ENCODE peak calls at places on chromosomes 1 and 21, in six cellular contexts. X is thoracic aorta, O is progenitor cell of endocrine pancreas, C is prostate gland, J is psoas muscle, W is fibroblast of pulmonary artery. M is an unnamed sample.

GRCh38 chr1:213362598-213362997 is 311.6 kb downstream of the RPS6KC1 start:
- DNase-seq in X (no peak), O (no peak), C (no peak), J (no peak), W (no peak), M (no peak)

GRCh38 chr1:248793592-248793991 is 32.1 kb downstream of the SH3BP5L start:
- DNase-seq in X (no peak), O (no peak), C (no peak), J (no peak), W (no peak), M (no peak)

GRCh38 chr1:58288624-58289142 is 257.8 kb downstream of the OMA1 start:
- DNase-seq in X (no peak), O (no peak), C (no peak), J (no peak), W (no peak), M (no peak)

GRCh38 chr1:210024996-210025395 is 87.0 kb downstream of the SYT14 start:
- DNase-seq in X (no peak), O (no peak), C (no peak), J (no peak), W (no peak), M (no peak)

GRCh38 chr1:64595871-64596515 is 126.1 kb downstream of the CACHD1 start:
- DNase-seq in X (no peak), O (no peak), C (no peak), J (no peak), W (no peak), M (no peak)

GRCh38 chr1:234956821-234957329 is 171.8 kb downstream of the TOMM20 start:
- DNase-seq in X (no peak), O (no peak), C (no peak), J (no peak), W (no peak), M (no peak)

GRCh38 chr1:226607821-226608220 is 59.3 kb downstream of the STUM start:
- DNase-seq in X (no peak), O (no peak), C (no peak), J (no peak), W (no peak), M (no peak)

GRCh38 chr1:112237983-112238515 is 158.0 kb upstream of the CTTNBP2NL start:
- DNase-seq in X (no peak), O (no peak), C (no peak), J (no peak), W (no peak), M (no peak)

DNA sequence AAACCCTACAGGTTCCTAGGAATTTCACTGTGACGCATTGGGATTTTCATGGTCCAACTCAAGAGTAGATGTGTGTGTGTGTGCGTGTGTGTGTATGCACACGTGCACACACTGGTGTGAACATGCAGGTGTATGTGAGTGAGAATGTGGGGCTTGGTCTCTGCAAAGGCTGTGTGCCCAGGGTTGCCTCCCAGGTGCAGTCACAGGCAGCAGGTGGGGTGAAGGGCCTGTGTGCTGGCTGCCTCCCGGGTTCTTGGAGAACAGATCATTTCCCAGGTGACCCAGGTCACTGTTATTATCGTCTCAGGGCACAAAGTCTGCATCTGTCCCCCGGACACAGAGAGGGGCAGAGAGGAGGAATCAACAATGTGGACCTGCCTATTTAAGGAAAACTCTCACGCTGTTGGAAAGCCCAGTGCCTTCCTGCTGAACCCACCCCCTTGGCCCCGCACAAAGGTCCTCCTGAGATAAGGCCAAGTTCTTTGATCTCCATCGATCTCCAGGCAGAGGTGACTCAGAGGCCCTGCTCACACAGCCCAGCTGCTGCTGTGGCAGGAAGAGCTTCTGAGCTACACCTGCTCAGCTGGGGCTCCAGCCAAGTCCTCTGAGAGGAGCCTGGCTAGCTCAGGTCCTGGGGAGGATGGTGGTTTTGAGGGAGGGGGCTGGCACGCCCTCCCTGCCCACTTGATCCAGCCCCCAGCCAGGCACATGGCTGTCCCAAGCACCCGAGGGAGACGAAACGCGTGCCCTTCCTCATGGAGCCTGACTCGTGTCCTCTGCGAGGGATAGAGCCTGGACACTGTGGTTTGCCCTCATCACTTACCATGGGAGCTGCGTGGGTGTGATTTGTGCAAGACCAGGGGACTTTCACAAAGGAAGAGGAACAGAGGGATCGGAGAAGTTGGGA is 134.0 kb upstream of the ARHGEF16 start:
- DNase-seq in X (no peak), O (peak), C (no peak), J (no peak), W (no peak), M (no peak)
- TF ChIP-seq CTCF in X (no peak), O (peak), C (no peak), J (no peak), W (no peak), M (peak)

GRCh38 chr1:178733972-178734371 is 8.9 kb downstream of the RALGPS2 start:
- DNase-seq in X (no peak), O (no peak), C (no peak), J (no peak), W (no peak), M (no peak)
- TF ChIP-seq CTCF in X (no peak), O (peak), C (peak), J (peak), W (peak), M (peak)

GRCh38 chr1:1461721-1462317 is 9.7 kb upstream of the ATAD3B start:
- DNase-seq in X (no peak), O (no peak), C (no peak), J (no peak), W (no peak), M (no peak)
- TF ChIP-seq CTCF in X (no peak), O (no peak), C (no peak), J (no peak), W (no peak), M (no peak)

GRCh38 chr1:55144886-55145285 is 70.3 kb downstream of the USP24 start:
- DNase-seq in X (no peak), O (no peak), C (no peak), J (no peak), W (no peak), M (no peak)

GRCh38 chr1:55141295-55141893 is 73.8 kb downstream of the USP24 start:
- DNase-seq in X (no peak), O (no peak), C (no peak), J (no peak), W (no peak), M (no peak)

GRCh38 chr1:55146781-55147180 is 68.4 kb downstream of the USP24 start:
- DNase-seq in X (no peak), O (no peak), C (peak), J (no peak), W (peak), M (no peak)

GRCh38 chr1:55140546-55140983 is 74.6 kb downstream of the USP24 start:
- DNase-seq in X (peak), O (peak), C (peak), J (no peak), W (peak), M (peak)

GRCh38 chr1:55143686-55144085 is 71.5 kb downstream of the USP24 start:
- DNase-seq in X (no peak), O (no peak), C (no peak), J (no peak), W (no peak), M (no peak)
- TF ChIP-seq CTCF in X (no peak), O (peak), C (peak), J (no peak), W (no peak), M (peak)

DNA sequence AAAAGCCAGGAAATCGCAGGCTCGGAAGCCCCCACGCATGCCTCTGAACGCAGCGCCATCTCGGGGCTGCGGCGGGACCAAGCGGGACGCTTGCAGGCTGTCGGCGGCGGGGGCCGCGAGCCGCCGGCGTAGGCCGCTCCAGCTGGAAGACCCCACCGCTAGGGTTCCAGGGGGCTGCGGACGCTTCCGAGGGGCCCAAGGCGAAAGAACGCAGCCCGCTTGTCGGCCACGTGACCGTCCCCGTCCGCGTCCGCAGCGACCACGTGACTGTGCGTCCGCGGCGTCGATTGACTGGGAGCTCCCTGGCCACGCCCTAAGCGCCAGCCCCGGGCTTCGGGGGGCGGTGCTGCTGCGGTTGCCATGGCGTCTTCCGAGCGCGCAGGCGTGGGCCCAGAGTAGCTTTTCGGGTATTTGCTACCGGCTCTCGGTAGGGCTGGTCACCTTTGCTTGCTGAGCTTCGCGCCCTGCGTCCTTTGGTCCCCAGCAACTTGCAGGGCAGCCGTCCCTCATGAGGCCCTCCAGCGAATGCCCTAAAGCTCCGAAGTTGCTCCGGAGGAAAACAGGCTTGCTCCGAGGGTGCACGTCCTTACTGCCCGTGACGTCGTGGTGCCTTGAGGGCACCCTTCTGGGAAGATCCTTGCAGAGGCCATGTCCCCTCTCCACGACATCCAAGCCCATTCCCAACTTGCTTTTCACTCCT is 197.2 kb downstream of the DYRK1A start:
- DNase-seq in X (peak), O (peak), C (peak), J (peak), W (peak), M (peak)
- TF ChIP-seq CTCF in X (peak), O (no peak), C (peak), J (peak), W (peak), M (peak)

GRCh38 chr21:18249542-18250152 is 5.0 kb downstream of the CHODL start:
- DNase-seq in X (no peak), O (no peak), C (no peak), J (no peak), W (no peak), M (no peak)
- TF ChIP-seq CTCF in X (no peak), O (peak), C (no peak), J (no peak), W (no peak), M (no peak)

GRCh38 chr1:41023279-41023990 is 1.9 kb upstream of the SLFNL1 start:
- DNase-seq in X (no peak), O (no peak), C (no peak), J (no peak), W (peak), M (peak)
- TF ChIP-seq CTCF in X (peak), O (peak), C (no peak), J (peak), W (peak), M (peak)

M was measured in HFFc6.